ENCODE peak calls at places on chromosomes 4 and X, in six cellular contexts. R, C, I, Y, U and F are unnamed samples.

GRCh38 chr4:126705271-126705670 is 927.5 kb upstream of the INTU start:
- DNase-seq in R (no peak), C (no peak), I (no peak), Y (no peak), U (no peak), F (no peak)

GRCh38 chr4:109412805-109413204 is 20.8 kb upstream of the SEC24B start:
- DNase-seq in R (no peak), C (no peak), I (no peak), Y (no peak), U (no peak), F (no peak)

GRCh38 chr4:27210874-27211428 is 350.3 kb downstream of the STIM2 start:
- DNase-seq in R (no peak), C (no peak), I (no peak), Y (no peak), U (no peak), F (no peak)

GRCh38 chr4:138186264-138186663 is 55.9 kb downstream of the SLC7A11 start:
- DNase-seq in R (no peak), C (peak; percentile 5), I (no peak), Y (no peak), U (no peak), F (no peak)

GRCh38 chr4:8609824-8610350 is 17.3 kb downstream of the CPZ start:
- DNase-seq in R (no peak), C (no peak), I (no peak), Y (no peak), U (no peak), F (no peak)

GRCh38 chr4:185328586-185328985 is 67.1 kb downstream of the LRP2BP start:
- DNase-seq in R (no peak), C (no peak), I (no peak), Y (no peak), U (no peak), F (no peak)

GRCh38 chr4:21869978-21870745 is 78.4 kb downstream of the KCNIP4 start:
- DNase-seq in R (no peak), C (no peak), I (no peak), Y (no peak), U (no peak), F (no peak)

GRCh38 chr4:47383829-47384427 is 79.6 kb downstream of the COMMD8 start:
- DNase-seq in R (no peak), C (no peak), I (no peak), Y (no peak), U (no peak), F (no peak)

GRCh38 chr4:85734446-85734845 is 259.5 kb downstream of the ARHGAP24 start:
- DNase-seq in R (no peak), C (no peak), I (no peak), Y (no peak), U (no peak), F (no peak)

GRCh38 chrX:49077941-49078340 is 1.7 kb downstream of the WDR45 start:
- DNase-seq in R (no peak), C (no peak), I (no peak), Y (no peak), U (no peak), F (no peak)

GRCh38 chrX:51802917-51803688 is 59.9 kb downstream of the GSPT2 start:
- DNase-seq in R (peak; percentile 30), C (peak; percentile 33), I (peak; percentile 70), Y (peak; percentile 57), U (peak; percentile 44), F (peak; percentile 50)

GRCh38 chrX:120242807-120243206 is 7.8 kb upstream of the ZBTB33 start:
- DNase-seq in R (no peak), C (no peak), I (no peak), Y (no peak), U (no peak), F (no peak)

GRCh38 chr4:136400829-136401228 is 1131.5 kb downstream of the PCDH18 start:
- DNase-seq in R (no peak), C (no peak), I (no peak), Y (no peak), U (no peak), F (no peak)

GRCh38 chr4:98314791-98315565 is 53.8 kb downstream of the RAP1GDS1 start:
- DNase-seq in R (no peak), C (no peak), I (no peak), Y (no peak), U (no peak), F (no peak)